ENCODE peak calls at places on chromosomes 4 and X, in nine cellular contexts. One of them, this sample, is unnamed.

GRCh38 chrX:154396948-154397887 is 959 bp upstream of the RPL10 start:
- DNase-seq in skeletal muscle cell: no peak
- DNase-seq in mucosa of descending colon: peak
- DNase-seq in lower lobe of right lung: peak
- DNase-seq in GM23248: peak
- DNase-seq in CD8-positive, alpha-beta memory T cell: peak
- DNase-seq in Peyer's patch: peak
- DNase-seq in HCT116: no peak
- DNase-seq in choroid plexus epithelial cell: peak
- DNase-seq in this sample: no peak

GRCh38 chrX:12898073-12898472 is 8.3 kb upstream of the TLR8 start:
- DNase-seq in skeletal muscle cell: no peak
- DNase-seq in mucosa of descending colon: no peak
- DNase-seq in lower lobe of right lung: no peak
- DNase-seq in GM23248: no peak
- DNase-seq in CD8-positive, alpha-beta memory T cell: no peak
- DNase-seq in Peyer's patch: no peak
- DNase-seq in HCT116: no peak
- DNase-seq in choroid plexus epithelial cell: no peak
- DNase-seq in this sample: no peak

GRCh38 chrX:154047266-154047665 is 27.6 kb upstream of the IRAK1 start:
- DNase-seq in skeletal muscle cell: no peak
- DNase-seq in mucosa of descending colon: no peak
- DNase-seq in lower lobe of right lung: no peak
- DNase-seq in GM23248: no peak
- DNase-seq in CD8-positive, alpha-beta memory T cell: no peak
- DNase-seq in Peyer's patch: no peak
- DNase-seq in HCT116: no peak
- DNase-seq in choroid plexus epithelial cell: peak
- DNase-seq in this sample: no peak

GRCh38 chrX:107716045-107716684 is 59.4 kb downstream of the TSC22D3 start:
- DNase-seq in skeletal muscle cell: no peak
- DNase-seq in mucosa of descending colon: peak
- DNase-seq in lower lobe of right lung: peak
- DNase-seq in GM23248: peak
- DNase-seq in CD8-positive, alpha-beta memory T cell: peak
- DNase-seq in Peyer's patch: peak
- DNase-seq in HCT116: no peak
- DNase-seq in choroid plexus epithelial cell: peak
- DNase-seq in this sample: no peak

GRCh38 chrX:11480626-11481025 is 185.1 kb downstream of the ARHGAP6 start:
- DNase-seq in skeletal muscle cell: no peak
- DNase-seq in mucosa of descending colon: no peak
- DNase-seq in lower lobe of right lung: no peak
- DNase-seq in GM23248: no peak
- DNase-seq in CD8-positive, alpha-beta memory T cell: no peak
- DNase-seq in Peyer's patch: no peak
- DNase-seq in HCT116: no peak
- DNase-seq in choroid plexus epithelial cell: peak
- DNase-seq in this sample: no peak

GRCh38 chr4:102477657-102478056 is 23.5 kb upstream of the NFKB1 start:
- DNase-seq in skeletal muscle cell: no peak
- DNase-seq in mucosa of descending colon: no peak
- DNase-seq in lower lobe of right lung: no peak
- DNase-seq in GM23248: peak
- DNase-seq in CD8-positive, alpha-beta memory T cell: no peak
- DNase-seq in Peyer's patch: no peak
- DNase-seq in HCT116: no peak
- DNase-seq in choroid plexus epithelial cell: peak
- DNase-seq in this sample: no peak

GRCh38 chr4:53653484-53654053 is 62.3 kb upstream of the LNX1 start:
- DNase-seq in skeletal muscle cell: no peak
- DNase-seq in mucosa of descending colon: peak
- DNase-seq in lower lobe of right lung: no peak
- DNase-seq in GM23248: peak
- DNase-seq in CD8-positive, alpha-beta memory T cell: no peak
- DNase-seq in Peyer's patch: peak
- DNase-seq in HCT116: no peak
- DNase-seq in choroid plexus epithelial cell: peak
- DNase-seq in this sample: no peak

GRCh38 chr4:16269742-16270522 is 43.7 kb upstream of the TAPT1 start:
- DNase-seq in skeletal muscle cell: peak
- DNase-seq in mucosa of descending colon: no peak
- DNase-seq in lower lobe of right lung: peak
- DNase-seq in GM23248: peak
- DNase-seq in CD8-positive, alpha-beta memory T cell: no peak
- DNase-seq in Peyer's patch: no peak
- DNase-seq in HCT116: no peak
- DNase-seq in choroid plexus epithelial cell: peak
- DNase-seq in this sample: no peak

GRCh38 chrX:15507005-15507404 is 6.4 kb downstream of the BMX start:
- DNase-seq in skeletal muscle cell: no peak
- DNase-seq in mucosa of descending colon: no peak
- DNase-seq in lower lobe of right lung: no peak
- DNase-seq in GM23248: no peak
- DNase-seq in CD8-positive, alpha-beta memory T cell: no peak
- DNase-seq in Peyer's patch: no peak
- DNase-seq in HCT116: no peak
- DNase-seq in choroid plexus epithelial cell: no peak
- DNase-seq in this sample: no peak

GRCh38 chrX:1491851-1492349 is 39.2 kb upstream of the ASMTL start:
- DNase-seq in skeletal muscle cell: no peak
- DNase-seq in mucosa of descending colon: no peak
- DNase-seq in lower lobe of right lung: no peak
- DNase-seq in GM23248: peak
- DNase-seq in CD8-positive, alpha-beta memory T cell: peak
- DNase-seq in Peyer's patch: peak
- DNase-seq in HCT116: peak
- DNase-seq in choroid plexus epithelial cell: peak
- DNase-seq in this sample: peak

GRCh38 chr4:19386786-19387185 is 864.9 kb upstream of the SLIT2 start:
- DNase-seq in skeletal muscle cell: no peak
- DNase-seq in mucosa of descending colon: no peak
- DNase-seq in lower lobe of right lung: no peak
- DNase-seq in GM23248: peak
- DNase-seq in CD8-positive, alpha-beta memory T cell: no peak
- DNase-seq in Peyer's patch: no peak
- DNase-seq in HCT116: no peak
- DNase-seq in choroid plexus epithelial cell: peak
- DNase-seq in this sample: no peak

GRCh38 chrX:153525451-153525850 is 8.0 kb downstream of the ATP2B3 start:
- DNase-seq in skeletal muscle cell: no peak
- DNase-seq in mucosa of descending colon: no peak
- DNase-seq in lower lobe of right lung: no peak
- DNase-seq in GM23248: no peak
- DNase-seq in CD8-positive, alpha-beta memory T cell: no peak
- DNase-seq in Peyer's patch: no peak
- DNase-seq in HCT116: no peak
- DNase-seq in choroid plexus epithelial cell: no peak
- DNase-seq in this sample: no peak

GRCh38 chr4:25879587-25879986 is 16.8 kb upstream of the SEL1L3 start:
- DNase-seq in skeletal muscle cell: no peak
- DNase-seq in mucosa of descending colon: no peak
- DNase-seq in lower lobe of right lung: no peak
- DNase-seq in GM23248: no peak
- DNase-seq in CD8-positive, alpha-beta memory T cell: no peak
- DNase-seq in Peyer's patch: no peak
- DNase-seq in HCT116: no peak
- DNase-seq in choroid plexus epithelial cell: no peak
- DNase-seq in this sample: no peak

GRCh38 chr4:25879991-25880641 is 17.3 kb upstream of the SEL1L3 start:
- DNase-seq in skeletal muscle cell: peak
- DNase-seq in mucosa of descending colon: no peak
- DNase-seq in lower lobe of right lung: no peak
- DNase-seq in GM23248: peak
- DNase-seq in CD8-positive, alpha-beta memory T cell: no peak
- DNase-seq in Peyer's patch: no peak
- DNase-seq in HCT116: no peak
- DNase-seq in choroid plexus epithelial cell: peak
- DNase-seq in this sample: no peak

GRCh38 chr4:25879091-25879584 is 16.4 kb upstream of the SEL1L3 start:
- DNase-seq in skeletal muscle cell: no peak
- DNase-seq in mucosa of descending colon: no peak
- DNase-seq in lower lobe of right lung: no peak
- DNase-seq in GM23248: no peak
- DNase-seq in CD8-positive, alpha-beta memory T cell: no peak
- DNase-seq in Peyer's patch: no peak
- DNase-seq in HCT116: no peak
- DNase-seq in choroid plexus epithelial cell: no peak
- DNase-seq in this sample: no peak

GRCh38 chr4:25882226-25882625 is 19.4 kb upstream of the SEL1L3 start:
- DNase-seq in skeletal muscle cell: no peak
- DNase-seq in mucosa of descending colon: no peak
- DNase-seq in lower lobe of right lung: no peak
- DNase-seq in GM23248: no peak
- DNase-seq in CD8-positive, alpha-beta memory T cell: no peak
- DNase-seq in Peyer's patch: no peak
- DNase-seq in HCT116: no peak
- DNase-seq in choroid plexus epithelial cell: no peak
- DNase-seq in this sample: no peak

DNA sequence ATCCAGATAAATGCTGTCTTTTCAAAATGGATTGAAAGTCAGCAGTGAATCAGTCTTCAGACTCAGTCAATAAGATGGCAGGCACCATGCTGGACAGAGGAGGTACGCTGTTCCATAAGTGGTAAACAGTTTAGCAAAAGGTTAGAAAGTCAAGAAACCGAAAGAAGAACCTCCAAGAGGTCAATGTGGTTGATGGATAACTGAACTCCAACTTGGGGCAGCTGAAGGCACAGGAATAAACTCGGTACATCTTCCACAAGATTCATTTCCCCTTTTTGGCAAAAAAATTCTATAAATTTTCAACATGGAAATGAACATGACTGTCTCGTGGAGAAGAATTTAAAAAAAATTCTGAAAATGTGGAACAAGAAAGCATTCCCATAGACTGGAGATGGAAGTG is 18.4 kb upstream of the SEL1L3 start:
- DNase-seq in skeletal muscle cell: no peak
- DNase-seq in mucosa of descending colon: no peak
- DNase-seq in lower lobe of right lung: no peak
- DNase-seq in GM23248: no peak
- DNase-seq in CD8-positive, alpha-beta memory T cell: no peak
- DNase-seq in Peyer's patch: no peak
- DNase-seq in HCT116: no peak
- DNase-seq in choroid plexus epithelial cell: no peak
- DNase-seq in this sample: no peak
- H3K4me3 ChIP-seq in skeletal muscle cell: no peak
- H3K4me3 ChIP-seq in mucosa of descending colon: no peak
- H3K4me3 ChIP-seq in lower lobe of right lung: no peak
- H3K4me3 ChIP-seq in GM23248: no peak
- H3K4me3 ChIP-seq in CD8-positive, alpha-beta memory T cell: no peak
- H3K4me3 ChIP-seq in Peyer's patch: no peak
- H3K4me3 ChIP-seq in HCT116: no peak
- H3K4me3 ChIP-seq in choroid plexus epithelial cell: no peak
- H3K4me3 ChIP-seq in this sample: no peak

GRCh38 chr4:104424368-104424921 is 70.2 kb downstream of the CXXC4 start:
- DNase-seq in skeletal muscle cell: no peak
- DNase-seq in mucosa of descending colon: no peak
- DNase-seq in lower lobe of right lung: no peak
- DNase-seq in GM23248: no peak
- DNase-seq in CD8-positive, alpha-beta memory T cell: no peak
- DNase-seq in Peyer's patch: no peak
- DNase-seq in HCT116: no peak
- DNase-seq in choroid plexus epithelial cell: no peak
- DNase-seq in this sample: no peak

GRCh38 chr4:104425948-104426347 is 68.7 kb downstream of the CXXC4 start:
- DNase-seq in skeletal muscle cell: no peak
- DNase-seq in mucosa of descending colon: no peak
- DNase-seq in lower lobe of right lung: no peak
- DNase-seq in GM23248: no peak
- DNase-seq in CD8-positive, alpha-beta memory T cell: no peak
- DNase-seq in Peyer's patch: no peak
- DNase-seq in HCT116: no peak
- DNase-seq in choroid plexus epithelial cell: no peak
- DNase-seq in this sample: no peak

GRCh38 chr4:104420766-104421165 is 73.9 kb downstream of the CXXC4 start:
- DNase-seq in skeletal muscle cell: peak
- DNase-seq in mucosa of descending colon: no peak
- DNase-seq in lower lobe of right lung: no peak
- DNase-seq in GM23248: no peak
- DNase-seq in CD8-positive, alpha-beta memory T cell: no peak
- DNase-seq in Peyer's patch: no peak
- DNase-seq in HCT116: no peak
- DNase-seq in choroid plexus epithelial cell: no peak
- DNase-seq in this sample: no peak

GRCh38 chr4:104421576-104421975 is 73.1 kb downstream of the CXXC4 start:
- DNase-seq in skeletal muscle cell: peak
- DNase-seq in mucosa of descending colon: no peak
- DNase-seq in lower lobe of right lung: no peak
- DNase-seq in GM23248: no peak
- DNase-seq in CD8-positive, alpha-beta memory T cell: no peak
- DNase-seq in Peyer's patch: no peak
- DNase-seq in HCT116: no peak
- DNase-seq in choroid plexus epithelial cell: no peak
- DNase-seq in this sample: no peak

DNA sequence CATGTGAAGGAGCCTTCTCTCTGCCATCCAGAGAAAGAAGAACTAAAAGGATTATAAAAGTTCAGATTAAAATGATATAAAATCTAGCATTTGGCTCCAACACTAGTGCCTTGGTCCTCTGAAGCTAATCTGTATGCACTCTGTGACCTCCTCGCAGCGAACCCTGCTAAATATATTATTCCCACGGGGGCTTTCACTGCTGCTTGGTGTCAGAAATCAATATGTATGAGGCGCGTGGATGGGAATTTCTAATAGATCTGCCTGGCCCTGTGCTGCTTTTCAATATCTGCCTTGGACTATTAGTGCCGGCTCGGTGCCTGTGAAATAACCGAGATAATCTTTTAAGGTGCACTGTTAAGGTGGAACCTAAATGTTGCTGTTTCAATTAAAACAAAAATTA is 69.7 kb downstream of the CXXC4 start:
- DNase-seq in skeletal muscle cell: no peak
- DNase-seq in mucosa of descending colon: no peak
- DNase-seq in lower lobe of right lung: no peak
- DNase-seq in GM23248: no peak
- DNase-seq in CD8-positive, alpha-beta memory T cell: no peak
- DNase-seq in Peyer's patch: no peak
- DNase-seq in HCT116: no peak
- DNase-seq in choroid plexus epithelial cell: no peak
- DNase-seq in this sample: no peak
- H3K4me3 ChIP-seq in skeletal muscle cell: peak
- H3K4me3 ChIP-seq in mucosa of descending colon: no peak
- H3K4me3 ChIP-seq in lower lobe of right lung: peak
- H3K4me3 ChIP-seq in GM23248: no peak
- H3K4me3 ChIP-seq in CD8-positive, alpha-beta memory T cell: no peak
- H3K4me3 ChIP-seq in Peyer's patch: no peak
- H3K4me3 ChIP-seq in HCT116: no peak
- H3K4me3 ChIP-seq in choroid plexus epithelial cell: no peak
- H3K4me3 ChIP-seq in this sample: no peak

GRCh38 chr4:43132010-43132582 is 239.6 kb downstream of the GRXCR1 start:
- DNase-seq in skeletal muscle cell: peak
- DNase-seq in mucosa of descending colon: no peak
- DNase-seq in lower lobe of right lung: peak
- DNase-seq in GM23248: peak
- DNase-seq in CD8-positive, alpha-beta memory T cell: no peak
- DNase-seq in Peyer's patch: peak
- DNase-seq in HCT116: peak
- DNase-seq in choroid plexus epithelial cell: peak
- DNase-seq in this sample: no peak
- H3K4me3 ChIP-seq in skeletal muscle cell: no peak
- H3K4me3 ChIP-seq in mucosa of descending colon: no peak
- H3K4me3 ChIP-seq in lower lobe of right lung: no peak
- H3K4me3 ChIP-seq in GM23248: peak
- H3K4me3 ChIP-seq in CD8-positive, alpha-beta memory T cell: no peak
- H3K4me3 ChIP-seq in Peyer's patch: no peak
- H3K4me3 ChIP-seq in HCT116: no peak
- H3K4me3 ChIP-seq in choroid plexus epithelial cell: no peak
- H3K4me3 ChIP-seq in this sample: no peak

GRCh38 chr4:70863099-70863790 is 23.6 kb upstream of the GRSF1 start:
- DNase-seq in skeletal muscle cell: no peak
- DNase-seq in mucosa of descending colon: no peak
- DNase-seq in lower lobe of right lung: no peak
- DNase-seq in GM23248: no peak
- DNase-seq in CD8-positive, alpha-beta memory T cell: no peak
- DNase-seq in Peyer's patch: no peak
- DNase-seq in HCT116: no peak
- DNase-seq in choroid plexus epithelial cell: no peak
- DNase-seq in this sample: no peak
- H3K4me3 ChIP-seq in skeletal muscle cell: no peak
- H3K4me3 ChIP-seq in mucosa of descending colon: no peak
- H3K4me3 ChIP-seq in lower lobe of right lung: no peak
- H3K4me3 ChIP-seq in GM23248: no peak
- H3K4me3 ChIP-seq in CD8-positive, alpha-beta memory T cell: no peak
- H3K4me3 ChIP-seq in Peyer's patch: no peak
- H3K4me3 ChIP-seq in HCT116: no peak
- H3K4me3 ChIP-seq in choroid plexus epithelial cell: no peak
- H3K4me3 ChIP-seq in this sample: no peak

This sample was measured in iPS DF 6.9.